ENCODE peak calls at places on chromosomes 13 and 19, in nine cellular contexts. E, B, W, C, R, A, G, X and V are unnamed samples.

GRCh38 chr19:17127671-17128070 is 52.1 kb downstream of the MYO9B start:
- DNase-seq in E (no peak), B (no peak), W (no peak), C (no peak), R (no peak), A (no peak), G (no peak), X (no peak), V (no peak)

GRCh38 chr19:982567-983170 is 1.5 kb upstream of the WDR18 start:
- DNase-seq in E (peak), B (peak), W (no peak), C (peak), R (peak), A (peak), G (peak), X (peak), V (peak)

GRCh38 chr19:49098795-49099194 is 13.5 kb downstream of the SNRNP70 start:
- DNase-seq in E (no peak), B (no peak), W (no peak), C (no peak), R (no peak), A (no peak), G (no peak), X (no peak), V (no peak)

GRCh38 chr13:45162194-45162593 is 38.7 kb downstream of the KCTD4 start:
- DNase-seq in E (peak), B (no peak), W (no peak), C (peak), R (no peak), A (no peak), G (no peak), X (no peak), V (peak)

GRCh38 chr19:294341-294818 is 3.2 kb upstream of the PLPP2 start:
- DNase-seq in E (peak), B (no peak), W (no peak), C (no peak), R (peak), A (no peak), G (no peak), X (no peak), V (peak)

GRCh38 chr13:28623782-28624706 is 34.9 kb upstream of the POMP start:
- DNase-seq in E (no peak), B (no peak), W (no peak), C (no peak), R (no peak), A (no peak), G (no peak), X (no peak), V (peak)

GRCh38 chr13:75959861-75960481 is 323.8 kb downstream of the LMO7 start:
- DNase-seq in E (no peak), B (no peak), W (no peak), C (no peak), R (no peak), A (no peak), G (no peak), X (no peak), V (no peak)

GRCh38 chr19:6224308-6224675 is 55.5 kb downstream of the MLLT1 start:
- DNase-seq in E (no peak), B (no peak), W (no peak), C (no peak), R (no peak), A (no peak), G (no peak), X (no peak), V (no peak)

GRCh38 chr19:18173572-18174294 is at the start of gene IFI30:
- DNase-seq in E (peak), B (no peak), W (no peak), C (no peak), R (peak), A (peak), G (peak), X (peak), V (peak)

DNA sequence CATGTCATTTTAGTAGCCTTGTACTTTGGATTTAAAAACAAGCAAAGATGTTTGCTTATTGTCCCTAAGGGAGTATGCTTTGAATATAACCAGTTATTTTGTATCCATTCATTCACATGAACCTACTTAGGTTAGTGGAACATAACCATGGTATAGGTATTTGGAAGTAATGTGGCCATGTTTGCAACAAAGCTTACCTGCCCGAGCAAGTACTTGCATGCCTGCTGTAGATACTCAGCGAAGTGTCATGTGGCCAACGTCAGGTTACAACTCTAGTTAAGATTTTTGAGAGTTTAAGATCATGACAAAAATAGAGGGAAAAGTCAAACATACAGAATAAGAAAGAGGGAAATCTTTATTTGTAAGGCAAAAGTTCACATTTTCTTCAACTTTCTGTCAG is 57.2 kb downstream of the COG6 start:
- DNase-seq in E (no peak), B (no peak), W (no peak), C (no peak), R (no peak), A (no peak), G (no peak), X (no peak), V (no peak)
- TF ChIP-seq CTCF in E (no peak), B (no peak), W (no peak), C (no peak), R (no peak), A (no peak), G (no peak), X (no peak), V (no peak)

DNA sequence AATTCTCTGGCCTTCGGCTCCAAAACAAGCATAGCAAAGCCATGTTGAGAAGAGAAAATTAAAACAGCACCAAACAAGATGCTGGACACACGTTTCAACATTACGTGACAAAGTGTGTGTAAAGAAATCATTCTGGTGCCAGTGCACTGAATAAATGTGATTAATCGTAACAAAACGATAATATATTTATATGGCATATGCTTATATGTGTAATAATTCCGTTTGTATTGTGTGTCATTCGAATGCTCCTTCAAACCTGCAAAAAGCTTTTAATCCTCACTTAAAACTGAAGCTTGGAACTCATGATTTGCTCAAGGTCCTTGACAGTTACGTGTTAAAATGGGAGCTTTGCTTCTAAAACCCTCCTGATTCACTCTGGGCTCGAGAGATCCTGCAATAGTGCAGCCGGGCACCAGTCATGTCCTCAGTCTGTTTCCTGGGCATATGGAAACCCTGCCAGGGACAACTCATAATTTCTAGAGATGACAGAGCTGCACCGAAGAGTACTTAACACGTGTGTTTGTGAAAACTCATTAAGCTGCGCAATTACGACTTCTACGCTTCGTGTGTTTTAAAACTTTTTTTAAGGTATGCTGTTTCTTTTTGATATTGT is 731 bp upstream of the AKAP8L start:
- DNase-seq in E (no peak), B (no peak), W (no peak), C (no peak), R (no peak), A (no peak), G (no peak), X (no peak), V (peak)
- TF ChIP-seq CTCF in E (no peak), B (no peak), W (peak), C (no peak), R (no peak), A (peak), G (no peak), X (no peak), V (no peak)

DNA sequence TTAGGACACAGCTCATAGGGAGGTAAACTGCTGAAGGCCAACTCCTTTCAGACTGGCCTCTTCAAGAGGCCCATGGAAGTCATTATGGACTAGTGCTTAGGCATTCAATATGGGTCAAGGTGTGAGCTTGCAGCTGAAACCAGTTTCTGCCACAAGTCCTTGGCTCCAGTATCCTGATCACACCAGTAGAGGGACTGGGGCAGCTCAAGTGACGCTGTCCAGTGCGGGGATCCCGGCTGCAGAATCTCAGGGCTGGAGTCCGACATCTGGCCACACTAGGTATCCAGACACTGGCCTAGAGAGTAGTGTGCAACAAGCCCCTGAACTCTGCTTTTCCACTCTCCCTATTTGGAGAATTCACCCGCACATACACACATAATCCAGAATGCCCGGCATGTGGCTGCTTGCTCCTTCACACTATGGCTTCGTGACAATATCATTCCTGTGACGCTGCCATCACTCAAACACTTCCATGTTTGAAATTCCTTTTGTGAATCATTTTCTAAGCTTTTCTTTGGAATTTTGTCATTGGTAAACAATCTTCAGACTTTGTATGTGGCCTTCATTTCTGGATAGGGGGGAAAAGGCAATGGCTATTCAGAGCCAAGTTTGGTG is 425.1 kb downstream of the EFNB2 start:
- DNase-seq in E (no peak), B (no peak), W (no peak), C (no peak), R (no peak), A (no peak), G (no peak), X (no peak), V (no peak)
- TF ChIP-seq CTCF in E (no peak), B (peak), W (no peak), C (no peak), R (no peak), A (no peak), G (no peak), X (no peak), V (no peak)

GRCh38 chr19:40533508-40533907 is 43.2 kb upstream of the SHKBP1 start:
- DNase-seq in E (peak), B (no peak), W (no peak), C (no peak), R (no peak), A (no peak), G (no peak), X (no peak), V (peak)
- TF ChIP-seq CTCF in E (peak), B (peak), W (no peak), C (peak), R (no peak), A (no peak), G (no peak), X (no peak), V (peak)

DNA sequence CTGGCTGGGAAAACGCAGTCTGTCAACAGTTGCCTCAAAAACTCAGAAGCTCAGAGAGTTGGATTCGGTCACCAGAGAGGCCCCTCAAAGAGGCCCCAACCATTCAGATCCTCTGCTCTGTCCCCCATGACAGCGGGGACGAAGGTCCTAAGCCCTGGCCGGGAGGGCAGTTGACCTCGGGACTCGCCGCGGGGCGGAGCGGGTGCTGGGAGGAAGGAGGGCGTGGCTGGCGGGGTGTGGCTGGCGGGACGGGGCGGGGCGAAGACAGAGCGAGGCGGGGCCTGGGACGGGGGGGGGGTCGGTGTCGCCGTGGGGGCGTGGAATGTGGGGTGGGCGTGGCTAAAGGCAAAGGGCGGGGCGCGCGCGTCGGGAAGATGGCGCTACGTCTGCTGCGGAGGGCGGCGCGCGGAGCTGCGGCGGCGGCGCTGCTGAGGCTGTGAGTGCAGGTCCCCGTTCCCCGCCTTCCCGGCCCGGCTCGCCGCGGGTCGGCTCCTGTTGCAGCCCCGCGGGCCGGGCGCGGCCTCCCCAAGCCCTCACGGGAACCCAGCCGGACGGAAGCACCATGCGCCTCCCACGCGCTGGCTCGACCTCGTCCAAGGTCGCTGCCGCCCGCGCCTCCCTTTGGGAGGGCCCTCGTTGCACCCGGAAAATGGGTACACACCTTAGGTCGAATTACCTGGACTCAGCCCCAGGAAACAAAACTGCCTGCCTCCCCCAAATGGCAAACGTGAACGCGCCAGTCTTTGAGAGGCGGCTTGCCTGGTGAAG is 105.2 kb downstream of the TM9SF2 start:
- DNase-seq in E (peak), B (peak), W (peak), C (peak), R (peak), A (peak), G (peak), X (peak), V (peak)
- TF ChIP-seq CTCF in E (no peak), B (no peak), W (no peak), C (no peak), R (no peak), A (no peak), G (peak), X (no peak), V (no peak)

DNA sequence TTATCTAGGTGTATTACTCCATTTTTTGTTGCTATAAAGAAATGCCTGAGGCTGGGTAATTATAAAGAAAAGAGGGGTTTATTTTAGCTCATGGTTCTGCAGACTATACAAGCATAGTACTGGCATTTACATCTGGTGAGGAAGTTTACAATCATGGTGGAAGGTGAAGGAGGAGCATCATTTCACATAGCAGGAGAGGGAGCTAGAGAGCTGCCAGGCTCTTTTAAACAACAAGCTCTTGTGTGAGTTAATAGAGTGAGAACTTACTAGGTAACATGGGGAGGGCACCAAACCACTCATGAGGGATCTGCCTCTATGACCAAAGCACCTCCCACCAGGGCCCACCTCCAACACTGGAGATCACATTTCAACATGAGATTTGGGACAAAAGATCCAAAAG is 221.7 kb upstream of the GPC6 start:
- DNase-seq in E (peak), B (peak), W (no peak), C (peak), R (no peak), A (no peak), G (no peak), X (no peak), V (peak)
- TF ChIP-seq CTCF in E (peak), B (peak), W (no peak), C (peak), R (peak), A (no peak), G (no peak), X (no peak), V (peak)